ENCODE peak calls at places on chromosome 10, in four cellular contexts. D is kidney epithelial cell, V is astrocyte of the spinal cord, Q is heart right ventricle. Z is an unnamed sample.
A peak's percentile ranks its signal among the peaks of the same experiment; 100 is the strongest.

GRCh38 chr10:11478807-11479206 is 132.6 kb downstream of the USP6NL start:
- DNase-seq in Q (no peak), D (no peak), V (no peak), Z (no peak)

GRCh38 chr10:83222832-83223742 is 916.2 kb upstream of the GHITM start:
- DNase-seq in V (no peak), Q (no peak), D (no peak), Z (no peak)

GRCh38 chr10:3805227-3805790 is 20.3 kb upstream of the KLF6 start:
- DNase-seq in V (peak; percentile 87), Q (no peak), D (no peak), Z (no peak)

GRCh38 chr10:90592903-90593302 is 264.9 kb downstream of the HTR7 start:
- DNase-seq in D (peak; percentile 34), Q (peak; percentile 15), V (peak; percentile 79), Z (peak; percentile 64)

GRCh38 chr10:167383-167782 is 32.1 kb downstream of the ZMYND11 start:
- DNase-seq in D (no peak), V (no peak), Q (no peak), Z (no peak)

GRCh38 chr10:103551619-103552602 is 58.4 kb downstream of the NEURL1 start:
- DNase-seq in D (no peak), V (no peak), Q (no peak), Z (no peak)

GRCh38 chr10:68223535-68224165 is 8.3 kb downstream of the ATOH7 start:
- DNase-seq in Q (no peak), V (no peak), D (no peak), Z (no peak)

GRCh38 chr10:31650010-31650409 is 278.6 kb downstream of the ARHGAP12 start:
- DNase-seq in Q (peak; percentile 67), V (peak; percentile 94), D (peak; percentile 2), Z (peak; percentile 93)

GRCh38 chr10:102773986-102774385 is 30.2 kb downstream of the WBP1L start:
- DNase-seq in D (no peak), Q (no peak), V (peak; percentile 66), Z (no peak)

GRCh38 chr10:61608255-61609040 is 54.3 kb upstream of the CABCOCO1 start:
- DNase-seq in V (peak; percentile 16), Q (no peak), D (no peak), Z (no peak)

GRCh38 chr10:61612009-61612408 is 50.7 kb upstream of the CABCOCO1 start:
- DNase-seq in D (no peak), Q (no peak), V (no peak), Z (no peak)

GRCh38 chr10:61605221-61605620 is 57.5 kb upstream of the CABCOCO1 start:
- DNase-seq in D (no peak), Q (no peak), V (no peak), Z (no peak)

GRCh38 chr10:61609609-61610166 is 53.0 kb upstream of the CABCOCO1 start:
- DNase-seq in V (no peak), Q (no peak), D (no peak), Z (no peak)

GRCh38 chr10:61606971-61607907 is 55.5 kb upstream of the CABCOCO1 start:
- DNase-seq in V (no peak), D (no peak), Q (no peak), Z (no peak)
- TF ChIP-seq CTCF in V (peak; percentile 63), D (peak; percentile 67), Q (peak; percentile 27), Z (peak; percentile 43)

DNA sequence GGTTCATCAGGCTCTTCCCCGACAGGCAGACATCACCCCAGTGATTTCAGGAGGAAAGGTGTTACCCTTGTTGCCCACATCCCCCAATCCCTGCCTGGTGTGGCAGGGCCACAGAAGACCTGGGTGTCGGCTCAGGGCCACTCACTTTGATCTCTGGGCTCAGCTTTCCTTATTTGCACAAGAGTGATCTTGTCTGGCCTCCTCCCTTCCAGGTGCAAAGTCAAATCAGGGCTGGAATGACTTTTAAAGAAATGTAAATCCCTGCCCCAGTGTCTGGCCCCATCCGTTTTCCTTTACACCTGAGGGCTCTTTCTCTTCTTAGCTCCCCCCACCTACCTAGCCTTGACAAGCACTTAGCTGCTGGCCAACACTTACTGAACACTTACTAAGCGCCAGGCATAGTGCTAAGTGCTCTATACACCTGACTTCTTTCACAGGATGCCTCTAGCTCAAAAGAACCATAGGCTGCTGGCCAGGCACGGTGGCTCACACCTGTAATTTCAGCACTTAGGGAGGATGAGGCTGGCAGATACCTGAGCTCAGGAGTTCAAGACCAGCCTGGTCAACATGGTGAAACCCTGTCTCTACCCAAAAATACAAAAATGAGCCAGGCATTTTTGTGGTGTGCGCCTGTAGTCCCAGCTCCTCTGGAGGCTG is 979 bp upstream of the NODAL start:
- DNase-seq in Q (no peak), V (no peak), D (no peak), Z (no peak)
- H3K4me3 ChIP-seq in Q (no peak overlapping the region), V (no peak overlapping the region), D (no peak overlapping the region), Z (no peak overlapping the region)

GRCh38 chr10:111598433-111599059 is 521.7 kb downstream of the ADRA2A start:
- DNase-seq in D (no peak), Q (no peak), V (peak; percentile 32), Z (peak; percentile 32)
- TF ChIP-seq CTCF in D (peak; percentile 81), Q (peak; percentile 80), V (peak; percentile 71), Z (peak; percentile 77)

GRCh38 chr10:123857616-123858015 is 34.0 kb downstream of the CPXM2 start:
- DNase-seq in Q (no peak), D (no peak), V (no peak), Z (no peak)
- H3K4me3 ChIP-seq in Q (no peak overlapping the region), D (no peak overlapping the region), V (no peak overlapping the region), Z (no peak overlapping the region)

GRCh38 chr10:77925795-77926565 is 575 bp downstream of the DLG5 start:
- DNase-seq in D (no peak), V (peak; percentile 22), Q (peak; percentile 56), Z (no peak)
- TF ChIP-seq CTCF in D (no peak), V (peak; percentile 1), Q (no peak), Z (no peak)

DNA sequence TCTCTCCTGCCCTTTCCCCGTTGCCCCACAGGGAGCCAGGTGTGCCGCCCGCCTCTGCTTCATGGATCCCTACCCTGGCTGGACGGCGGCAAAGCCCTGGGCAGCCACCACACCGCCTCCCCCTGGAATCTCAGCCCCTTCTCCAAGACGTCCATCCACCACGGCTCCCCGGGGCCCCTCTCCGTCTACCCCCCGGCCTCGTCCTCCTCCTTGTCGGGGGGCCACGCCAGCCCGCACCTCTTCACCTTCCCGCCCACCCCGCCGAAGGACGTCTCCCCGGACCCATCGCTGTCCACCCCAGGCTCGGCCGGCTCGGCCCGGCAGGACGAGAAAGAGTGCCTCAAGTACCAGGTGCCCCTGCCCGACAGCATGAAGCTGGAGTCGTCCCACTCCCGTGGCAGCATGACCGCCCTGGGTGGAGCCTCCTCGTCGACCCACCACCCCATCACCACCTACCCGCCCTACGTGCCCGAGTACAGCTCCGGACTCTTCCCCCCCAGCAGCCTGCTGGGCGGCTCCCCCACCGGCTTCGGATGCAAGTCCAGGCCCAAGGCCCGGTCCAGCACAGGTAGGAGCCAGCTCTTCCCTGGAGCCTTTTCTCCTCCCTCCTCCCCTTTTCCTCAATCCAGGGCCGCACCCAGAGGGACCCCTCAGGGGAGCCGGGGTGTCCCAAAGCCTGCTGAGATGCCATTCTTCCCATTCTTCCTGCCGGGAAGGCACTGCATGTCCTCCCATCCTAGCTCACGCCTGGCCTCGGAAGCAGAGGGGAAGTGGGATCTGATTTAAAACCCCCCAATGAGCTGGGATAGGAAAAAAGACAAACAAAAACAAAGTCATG is 4.0 kb downstream of the GATA3 start:
- DNase-seq in Q (no peak), V (no peak), D (no peak), Z (no peak)
- H3K4me3 ChIP-seq in Q (no peak overlapping the region), V (no peak overlapping the region), D (peak overlapping the region; percentile 43), Z (no peak overlapping the region)

GRCh38 chr10:33113111-33113856 is 155.3 kb upstream of the ITGB1 start:
- DNase-seq in V (peak; percentile 44), D (no peak), Q (no peak), Z (no peak)
- TF ChIP-seq CTCF in V (no peak), D (no peak), Q (no peak), Z (no peak)

GRCh38 chr10:13158401-13158800 is 3.0 kb upstream of the MCM10 start:
- DNase-seq in V (no peak), D (no peak), Q (peak; percentile 21), Z (no peak)
- H3K4me3 ChIP-seq in V (no peak overlapping the region), D (peak overlapping the region; percentile 19), Q (peak overlapping the region; percentile 42), Z (no peak overlapping the region)

GRCh38 chr10:23892296-23892695 is 316.6 kb upstream of the KIAA1217 start:
- DNase-seq in D (peak; percentile 16), Q (no peak), V (peak; percentile 3), Z (peak; percentile 5)

GRCh38 chr10:23891301-23891700 is 317.6 kb upstream of the KIAA1217 start:
- DNase-seq in Q (no peak), D (no peak), V (no peak), Z (no peak)

GRCh38 chr10:23885853-23886252 is 323.1 kb upstream of the KIAA1217 start:
- DNase-seq in V (no peak), D (no peak), Q (no peak), Z (no peak)

GRCh38 chr10:23884671-23885070 is 324.3 kb upstream of the KIAA1217 start:
- DNase-seq in V (no peak), Q (no peak), D (no peak), Z (no peak)

GRCh38 chr10:23886355-23886754 is 322.6 kb upstream of the KIAA1217 start:
- DNase-seq in Q (no peak), V (no peak), D (no peak), Z (no peak)
- TF ChIP-seq CTCF in Q (peak; percentile 22), V (no peak), D (no peak), Z (peak; percentile 6)